ENCODE peak calls at places on chromosomes 2 and 18, in seven cellular contexts. F is choroid plexus epithelial cell, C is pancreas, G is NB4, S is H9, W is epithelial cell of proximal tubule, H is WERI-Rb-1. A is an unnamed sample.

GRCh38 chr18:8858888-8859511 is 153.6 kb downstream of the MTCL1 start:
- DNase-seq in F (peak; percentile 97), C (no peak), G (no peak), S (no peak), W (peak; percentile 94), H (no peak), A (peak; percentile 90)

GRCh38 chr2:104332733-104333132 is 521.2 kb upstream of the POU3F3 start:
- DNase-seq in F (peak; percentile 13), C (no peak), G (peak; percentile 7), S (peak; percentile 29), W (peak; percentile 37), H (no peak), A (no peak)

GRCh38 chr2:23590227-23590869 is 205.4 kb downstream of the KLHL29 start:
- DNase-seq in F (no peak), C (no peak), G (no peak), S (no peak), W (no peak), H (no peak), A (no peak)

GRCh38 chr2:102708847-102709559 is 52.8 kb upstream of the TMEM182 start:
- DNase-seq in F (peak; percentile 83), C (no peak), G (no peak), S (no peak), W (no peak), H (no peak), A (no peak)

GRCh38 chr18:10860382-10860781 is 289.0 kb downstream of the PIEZO2 start:
- DNase-seq in F (no peak), C (no peak), G (no peak), S (no peak), W (no peak), H (no peak), A (no peak)

GRCh38 chr2:147829106-147829505 is 15.7 kb upstream of the ACVR2A start:
- DNase-seq in F (peak; percentile 92), C (no peak), G (peak; percentile 65), S (no peak), W (peak; percentile 18), H (no peak), A (peak; percentile 52)

GRCh38 chr2:102927854-102928267 is 166.0 kb downstream of the TMEM182 start:
- DNase-seq in F (no peak), C (no peak), G (no peak), S (no peak), W (no peak), H (no peak), A (no peak)

GRCh38 chr2:25165992-25166618 is 2.3 kb downstream of the POMC start:
- DNase-seq in F (no peak), C (peak; percentile 68), G (peak; percentile 88), S (peak; percentile 79), W (no peak), H (peak; percentile 81), A (no peak)

GRCh38 chr2:212288308-212288707 is 250.3 kb downstream of the ERBB4 start:
- DNase-seq in F (no peak), C (no peak), G (no peak), S (peak; percentile 80), W (no peak), H (no peak), A (no peak)

GRCh38 chr2:99140056-99140859 is 1.2 kb upstream of the C2orf15 start:
- DNase-seq in F (peak; percentile 24), C (no peak), G (no peak), S (no peak), W (no peak), H (no peak), A (no peak)

GRCh38 chr2:220556658-220557057 is 929.2 kb downstream of the SLC4A3 start:
- DNase-seq in F (peak; percentile 70), C (no peak), G (peak; percentile 6), S (no peak), W (peak; percentile 23), H (no peak), A (no peak)

GRCh38 chr2:121075641-121076500 is 209.1 kb downstream of the TFCP2L1 start:
- DNase-seq in F (no peak), C (no peak), G (no peak), S (peak; percentile 79), W (no peak), H (no peak), A (no peak)

GRCh38 chr2:215749092-215749957 is 264.0 kb downstream of the MREG start:
- DNase-seq in F (peak; percentile 73), C (peak; percentile 15), G (no peak), S (no peak), W (no peak), H (no peak), A (peak; percentile 82)

GRCh38 chr2:23330214-23330613 is 54.8 kb upstream of the KLHL29 start:
- DNase-seq in F (peak; percentile 12), C (no peak), G (peak; percentile 56), S (peak; percentile 79), W (no peak), H (peak; percentile 31), A (no peak)

GRCh38 chr2:85008252-85008651 is 37.3 kb downstream of the KCMF1 start:
- DNase-seq in F (no peak), C (no peak), G (no peak), S (no peak), W (no peak), H (no peak), A (no peak)

GRCh38 chr18:76554788-76555187 is 59.7 kb upstream of the ZNF516 start:
- DNase-seq in F (no peak), C (no peak), G (peak; percentile 35), S (no peak), W (no peak), H (no peak), A (no peak)

GRCh38 chr18:7458873-7459272 is 108.2 kb upstream of the PTPRM start:
- DNase-seq in F (no peak), C (no peak), G (no peak), S (no peak), W (no peak), H (no peak), A (no peak)

GRCh38 chr2:173264603-173265366 is 89.9 kb upstream of the CDCA7 start:
- DNase-seq in F (no peak), C (no peak), G (peak; percentile 93), S (peak; percentile 47), W (no peak), H (no peak), A (no peak)

DNA sequence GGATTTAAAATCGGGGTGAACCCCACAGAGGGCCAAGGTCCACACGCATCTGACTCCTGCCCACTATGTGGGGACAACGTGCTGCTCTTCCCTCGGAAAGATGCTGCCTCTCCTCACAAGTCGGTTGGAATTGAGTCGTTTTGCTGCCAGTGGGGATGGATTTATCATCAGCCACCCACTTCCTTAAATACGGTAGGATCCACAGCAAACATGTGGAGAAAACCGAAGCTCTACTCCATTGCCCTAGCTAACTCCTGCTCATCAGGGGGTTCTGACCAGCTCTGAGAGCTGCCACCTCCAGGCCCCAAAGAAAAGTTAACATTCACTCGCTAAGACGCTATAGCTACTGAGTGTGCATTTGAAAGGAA is 80.9 kb downstream of the CHRNA1 start:
- DNase-seq in F (peak; percentile 79), C (no peak), G (peak; percentile 84), S (peak; percentile 39), W (no peak), H (no peak), A (no peak)
- TF ChIP-seq CTCF in F (peak; percentile 55), C (no peak), G (peak; percentile 25), S (peak; percentile 23), W (peak; percentile 35), H (no peak), A (peak; percentile 27)

GRCh38 chr2:158693476-158693875 is 101.6 kb upstream of the DAPL1 start:
- DNase-seq in F (no peak), C (no peak), G (no peak), S (no peak), W (no peak), H (no peak), A (no peak)

GRCh38 chr2:158692372-158693103 is 102.6 kb upstream of the DAPL1 start:
- DNase-seq in F (peak; percentile 18), C (no peak), G (peak; percentile 12), S (no peak), W (no peak), H (no peak), A (no peak)

GRCh38 chr2:158699323-158699722 is 95.8 kb upstream of the DAPL1 start:
- DNase-seq in F (no peak), C (no peak), G (no peak), S (no peak), W (no peak), H (no peak), A (no peak)

GRCh38 chr2:158691619-158692018 is 103.5 kb upstream of the DAPL1 start:
- DNase-seq in F (no peak), C (no peak), G (no peak), S (no peak), W (no peak), H (no peak), A (no peak)

GRCh38 chr2:158695287-158695686 is 99.8 kb upstream of the DAPL1 start:
- DNase-seq in F (no peak), C (no peak), G (no peak), S (no peak), W (no peak), H (no peak), A (no peak)
- TF ChIP-seq CTCF in F (no peak), C (no peak), G (no peak), S (no peak), W (no peak), H (no peak), A (no peak)

DNA sequence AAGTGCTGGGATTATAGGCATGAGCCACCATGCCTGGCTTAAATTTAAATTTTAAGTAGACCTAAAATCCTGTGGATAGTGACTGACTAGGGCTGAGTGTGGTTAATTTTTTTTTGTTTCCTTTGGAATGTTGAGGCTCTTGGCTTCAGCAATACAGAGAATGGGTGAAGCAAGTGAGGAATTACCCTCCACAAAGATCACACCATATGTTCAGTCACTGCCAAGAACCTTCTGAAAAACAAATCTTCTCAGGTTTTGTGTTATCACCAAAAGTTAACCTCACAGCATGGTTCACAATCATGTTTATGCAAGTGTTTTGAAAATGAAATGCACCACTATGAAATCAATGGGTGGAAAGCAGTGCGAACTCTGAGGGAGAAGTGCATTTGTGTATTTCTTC is 44.3 kb downstream of the SPATS2L start:
- DNase-seq in F (peak; percentile 97), C (no peak), G (no peak), S (no peak), W (peak; percentile 56), H (no peak), A (no peak)
- TF ChIP-seq CTCF in F (no peak), C (no peak), G (no peak), S (no peak), W (no peak), H (no peak), A (no peak)

DNA sequence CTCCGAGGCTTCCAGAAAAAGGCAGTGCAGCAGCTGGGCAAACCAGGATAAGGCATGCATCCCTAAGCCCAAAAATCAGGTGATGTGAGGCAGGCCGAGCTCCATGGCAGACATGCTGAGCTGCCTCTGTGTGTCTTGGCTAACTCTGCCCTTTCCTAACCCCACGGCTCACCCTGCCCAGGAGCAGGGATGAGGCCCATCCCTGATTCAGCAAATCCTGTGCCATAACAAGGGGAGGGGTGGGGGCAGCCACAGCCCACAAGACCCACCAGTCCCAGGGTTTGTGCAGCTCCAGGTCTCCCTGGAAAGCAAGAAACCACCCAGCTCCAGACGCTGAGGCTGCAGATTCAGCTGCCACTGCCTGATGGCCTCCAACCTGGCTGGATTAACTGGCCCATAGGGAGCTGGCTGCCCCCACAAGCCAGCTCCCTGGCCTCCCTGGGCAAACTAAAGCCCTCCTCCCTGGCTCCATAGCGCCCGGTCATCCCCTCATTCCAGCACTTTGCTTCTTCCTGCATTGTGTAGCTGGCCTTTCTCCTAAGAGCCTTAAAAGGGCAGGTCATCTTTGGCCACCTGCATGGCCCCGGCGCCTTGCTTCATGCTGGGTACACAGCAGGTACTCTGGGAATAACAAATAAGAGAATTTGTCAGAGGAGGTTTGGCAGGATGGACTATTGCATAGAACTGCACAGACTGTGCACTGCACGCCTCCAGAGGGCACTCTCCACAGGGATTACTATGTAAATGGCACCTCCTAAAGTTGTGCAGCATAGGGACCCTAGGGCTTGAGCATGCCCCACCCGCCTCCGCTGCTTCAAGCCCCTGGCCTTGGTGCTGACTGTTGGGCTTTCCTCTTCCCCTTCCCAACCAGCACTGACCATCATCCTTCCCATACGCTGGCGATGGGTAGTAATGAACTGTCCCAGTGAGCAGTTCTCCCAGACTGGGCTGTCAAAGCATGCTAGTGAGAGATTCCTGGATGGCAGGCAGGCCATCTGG is 10.7 kb downstream of the STEAP3 start:
- DNase-seq in F (peak; percentile 50), C (no peak), G (peak; percentile 67), S (peak; percentile 73), W (no peak), H (peak; percentile 57), A (no peak)
- TF ChIP-seq CTCF in F (peak; percentile 60), C (no peak), G (peak; percentile 48), S (peak; percentile 64), W (peak; percentile 60), H (peak; percentile 80), A (peak; percentile 19)

A was measured in AG09319.